ENCODE peak calls at places on chromosomes 7 and 10, in seven cellular contexts. T is stimulated activated CD4-positive, alpha-beta T cell treated with anti-CD3 and anti-CD28 coated beads, Interleukin-12 subunit alpha, Interleukin-12 subunit beta, amount 100 ng/mL, for 4 hours; P is IMR-90; N is Calu3; S is GM20000; X is cardiac muscle cell; Y is mucosa of descending colon. Q is an unnamed sample.

GRCh38 chr10:77675347-77675746 is 37.7 kb upstream of the KCNMA1 start:
- DNase-seq in X (no peak), N (no peak), S (no peak), T (no peak), Y (no peak), P (no peak), Q (no peak)

GRCh38 chr7:106623846-106624245 is 37.1 kb downstream of the CCDC71L start:
- DNase-seq in X (peak; percentile 38), S (no peak), Y (no peak), P (peak; percentile 92), T (no peak), N (no peak), Q (no peak)

GRCh38 chr7:30697716-30698460 is 15.6 kb upstream of the CRHR2 start:
- DNase-seq in S (no peak), X (no peak), N (no peak), P (no peak), Y (peak; percentile 69), T (no peak), Q (no peak)

GRCh38 chr7:140623995-140624902 is 16.4 kb downstream of the DENND2A start:
- DNase-seq in N (no peak), S (no peak), Y (no peak), X (no peak), T (no peak), P (peak; percentile 63), Q (no peak)

GRCh38 chr7:5226921-5227785 is 37.1 kb downstream of the WIPI2 start:
- DNase-seq in S (no peak), X (no peak), N (no peak), T (no peak), P (no peak), Y (no peak), Q (no peak)

GRCh38 chr10:11713186-11713743 is 28.9 kb upstream of the ECHDC3 start:
- DNase-seq in Y (no peak), X (peak; percentile 93), N (no peak), T (no peak), P (peak; percentile 32), S (no peak), Q (no peak)

GRCh38 chr7:147492621-147493020 is 1097.9 kb upstream of the C7orf33 start:
- DNase-seq in T (no peak), X (peak; percentile 23), S (no peak), P (peak; percentile 77), Y (no peak), N (no peak), Q (no peak)

GRCh38 chr7:101743241-101743994 is 74.0 kb upstream of the CUX1 start:
- DNase-seq in P (peak; percentile 49), T (peak; percentile 60), S (peak; percentile 81), X (peak; percentile 73), N (peak; percentile 40), Y (peak; percentile 76), Q (no peak)

GRCh38 chr7:116530107-116530820 is 5.4 kb downstream of the CAV1 start:
- DNase-seq in S (no peak), N (no peak), P (no peak), Y (no peak), T (no peak), X (peak; percentile 30), Q (no peak)

GRCh38 chr7:22453159-22453558 is 46.8 kb downstream of the STEAP1B start:
- DNase-seq in T (no peak), P (no peak), Y (no peak), X (no peak), S (no peak), N (no peak), Q (no peak)

GRCh38 chr10:102714621-102715455 is at the start of gene SFXN2:
- DNase-seq in N (peak; percentile 34), S (no peak), P (no peak), Y (peak; percentile 54), T (peak; percentile 43), X (no peak), Q (no peak)

GRCh38 chr10:3119796-3120459 is 52.6 kb downstream of the PFKP start:
- DNase-seq in N (peak; percentile 30), P (peak; percentile 25), T (no peak), X (peak; percentile 34), S (no peak), Y (no peak), Q (no peak)

GRCh38 chr10:27564880-27565279 is 60.8 kb downstream of the RAB18 start:
- DNase-seq in P (no peak), T (no peak), N (no peak), Y (no peak), X (no peak), S (no peak), Q (no peak)

Q was measured in mesenteric fat pad.